ENCODE peak calls at places on chromosomes 6 and 20, in seven cellular contexts. One of them, this sample, is unnamed.

GRCh38 chr20:46683939-46684750 is 5.1 kb downstream of the TP53RK start:
- DNase-seq in GM23338: peak
- DNase-seq in fibroblast of lung: peak
- DNase-seq in HFFc6: peak
- DNase-seq in SK-N-SH: no peak
- DNase-seq in hepatocyte: peak
- DNase-seq in heart right ventricle: peak
- DNase-seq in this sample: peak

GRCh38 chr6:34551720-34552119 is 4.4 kb downstream of the SPDEF start:
- DNase-seq in hepatocyte: no peak
- DNase-seq in SK-N-SH: no peak
- DNase-seq in heart right ventricle: no peak
- DNase-seq in GM23338: no peak
- DNase-seq in fibroblast of lung: no peak
- DNase-seq in HFFc6: no peak
- DNase-seq in this sample: no peak

GRCh38 chr6:1575213-1576041 is 34.3 kb upstream of the FOXC1 start:
- DNase-seq in GM23338: no peak
- DNase-seq in hepatocyte: no peak
- DNase-seq in HFFc6: no peak
- DNase-seq in heart right ventricle: peak
- DNase-seq in fibroblast of lung: peak
- DNase-seq in SK-N-SH: no peak
- DNase-seq in this sample: no peak

GRCh38 chr6:11317885-11318771 is 85.7 kb upstream of the NEDD9 start:
- DNase-seq in heart right ventricle: peak
- DNase-seq in fibroblast of lung: peak
- DNase-seq in SK-N-SH: no peak
- DNase-seq in hepatocyte: peak
- DNase-seq in GM23338: peak
- DNase-seq in HFFc6: peak
- DNase-seq in this sample: no peak

GRCh38 chr6:82818727-82819126 is 246.9 kb downstream of the UBE3D start:
- DNase-seq in fibroblast of lung: peak
- DNase-seq in GM23338: no peak
- DNase-seq in SK-N-SH: no peak
- DNase-seq in heart right ventricle: no peak
- DNase-seq in hepatocyte: no peak
- DNase-seq in HFFc6: peak
- DNase-seq in this sample: no peak

GRCh38 chr6:3526962-3527796 is 70.3 kb upstream of the SLC22A23 start:
- DNase-seq in GM23338: no peak
- DNase-seq in heart right ventricle: no peak
- DNase-seq in fibroblast of lung: no peak
- DNase-seq in hepatocyte: no peak
- DNase-seq in SK-N-SH: no peak
- DNase-seq in HFFc6: no peak
- DNase-seq in this sample: no peak

GRCh38 chr6:111487656-111488055 is 4.6 kb upstream of the REV3L start:
- DNase-seq in HFFc6: peak
- DNase-seq in hepatocyte: no peak
- DNase-seq in GM23338: no peak
- DNase-seq in SK-N-SH: no peak
- DNase-seq in fibroblast of lung: peak
- DNase-seq in heart right ventricle: no peak
- DNase-seq in this sample: no peak

GRCh38 chr20:62367136-62367482 is at the start of gene LAMA5:
- DNase-seq in GM23338: peak
- DNase-seq in HFFc6: no peak
- DNase-seq in fibroblast of lung: peak
- DNase-seq in heart right ventricle: peak
- DNase-seq in SK-N-SH: peak
- DNase-seq in hepatocyte: peak
- DNase-seq in this sample: no peak

GRCh38 chr6:106461084-106461483 is 100.6 kb downstream of the CRYBG1 start:
- DNase-seq in HFFc6: no peak
- DNase-seq in hepatocyte: no peak
- DNase-seq in SK-N-SH: no peak
- DNase-seq in heart right ventricle: no peak
- DNase-seq in GM23338: peak
- DNase-seq in fibroblast of lung: no peak
- DNase-seq in this sample: no peak

GRCh38 chr6:9064156-9064555 is 628.8 kb upstream of the SLC35B3 start:
- DNase-seq in heart right ventricle: no peak
- DNase-seq in hepatocyte: no peak
- DNase-seq in GM23338: no peak
- DNase-seq in fibroblast of lung: no peak
- DNase-seq in SK-N-SH: no peak
- DNase-seq in HFFc6: no peak
- DNase-seq in this sample: no peak

GRCh38 chr20:44594730-44595129 is 12.4 kb downstream of the PKIG start:
- DNase-seq in hepatocyte: no peak
- DNase-seq in HFFc6: no peak
- DNase-seq in GM23338: no peak
- DNase-seq in SK-N-SH: no peak
- DNase-seq in heart right ventricle: peak
- DNase-seq in fibroblast of lung: peak
- DNase-seq in this sample: no peak

GRCh38 chr20:46592580-46593362 is 42.3 kb upstream of the OCSTAMP start:
- DNase-seq in SK-N-SH: no peak
- DNase-seq in HFFc6: no peak
- DNase-seq in fibroblast of lung: no peak
- DNase-seq in heart right ventricle: no peak
- DNase-seq in hepatocyte: no peak
- DNase-seq in GM23338: peak
- DNase-seq in this sample: no peak

GRCh38 chr6:96468681-96469224 is 52.9 kb upstream of the UFL1 start:
- DNase-seq in HFFc6: no peak
- DNase-seq in hepatocyte: no peak
- DNase-seq in SK-N-SH: no peak
- DNase-seq in fibroblast of lung: peak
- DNase-seq in heart right ventricle: no peak
- DNase-seq in GM23338: peak
- DNase-seq in this sample: no peak

GRCh38 chr6:89792881-89793280 is 26.7 kb downstream of the MDN1 start:
- DNase-seq in SK-N-SH: peak
- DNase-seq in HFFc6: peak
- DNase-seq in hepatocyte: peak
- DNase-seq in heart right ventricle: no peak
- DNase-seq in GM23338: peak
- DNase-seq in fibroblast of lung: peak
- DNase-seq in this sample: no peak

GRCh38 chr6:157034433-157035230 is 257.5 kb downstream of the ARID1B start:
- DNase-seq in SK-N-SH: peak
- DNase-seq in HFFc6: peak
- DNase-seq in fibroblast of lung: peak
- DNase-seq in GM23338: peak
- DNase-seq in heart right ventricle: no peak
- DNase-seq in hepatocyte: peak
- DNase-seq in this sample: no peak

GRCh38 chr20:13739726-13740649 is 44.7 kb downstream of the ESF1 start:
- DNase-seq in heart right ventricle: no peak
- DNase-seq in hepatocyte: no peak
- DNase-seq in SK-N-SH: no peak
- DNase-seq in HFFc6: no peak
- DNase-seq in GM23338: no peak
- DNase-seq in fibroblast of lung: no peak
- DNase-seq in this sample: no peak

GRCh38 chr20:4434681-4435080 is 287.0 kb upstream of the PRND start:
- DNase-seq in SK-N-SH: no peak
- DNase-seq in GM23338: no peak
- DNase-seq in heart right ventricle: no peak
- DNase-seq in fibroblast of lung: no peak
- DNase-seq in HFFc6: peak
- DNase-seq in hepatocyte: no peak
- DNase-seq in this sample: no peak

GRCh38 chr6:156622185-156622584 is 155.0 kb upstream of the ARID1B start:
- DNase-seq in heart right ventricle: no peak
- DNase-seq in GM23338: no peak
- DNase-seq in hepatocyte: no peak
- DNase-seq in SK-N-SH: no peak
- DNase-seq in HFFc6: no peak
- DNase-seq in fibroblast of lung: no peak
- DNase-seq in this sample: no peak

GRCh38 chr6:434051-434705 is 42.6 kb downstream of the IRF4 start:
- DNase-seq in hepatocyte: no peak
- DNase-seq in fibroblast of lung: no peak
- DNase-seq in HFFc6: no peak
- DNase-seq in GM23338: no peak
- DNase-seq in heart right ventricle: no peak
- DNase-seq in SK-N-SH: no peak
- DNase-seq in this sample: no peak

GRCh38 chr6:121847806-121848522 is 412.5 kb downstream of the GJA1 start:
- DNase-seq in HFFc6: no peak
- DNase-seq in GM23338: peak
- DNase-seq in fibroblast of lung: no peak
- DNase-seq in hepatocyte: no peak
- DNase-seq in SK-N-SH: no peak
- DNase-seq in heart right ventricle: no peak
- DNase-seq in this sample: no peak

GRCh38 chr20:11849270-11849920 is 68.3 kb upstream of the BTBD3 start:
- DNase-seq in HFFc6: no peak
- DNase-seq in heart right ventricle: no peak
- DNase-seq in hepatocyte: no peak
- DNase-seq in fibroblast of lung: peak
- DNase-seq in SK-N-SH: no peak
- DNase-seq in GM23338: no peak
- DNase-seq in this sample: no peak

GRCh38 chr6:151175924-151176445 is 63.8 kb upstream of the AKAP12 start:
- DNase-seq in HFFc6: no peak
- DNase-seq in hepatocyte: no peak
- DNase-seq in GM23338: peak
- DNase-seq in heart right ventricle: no peak
- DNase-seq in SK-N-SH: no peak
- DNase-seq in fibroblast of lung: no peak
- DNase-seq in this sample: no peak

GRCh38 chr6:84546427-84546914 is 217.9 kb downstream of the TBX18 start:
- DNase-seq in HFFc6: peak
- DNase-seq in GM23338: no peak
- DNase-seq in fibroblast of lung: peak
- DNase-seq in SK-N-SH: peak
- DNase-seq in hepatocyte: no peak
- DNase-seq in heart right ventricle: no peak
- DNase-seq in this sample: no peak

GRCh38 chr6:154613137-154613676 is 102.7 kb upstream of the CNKSR3 start:
- DNase-seq in hepatocyte: peak
- DNase-seq in fibroblast of lung: peak
- DNase-seq in heart right ventricle: no peak
- DNase-seq in HFFc6: peak
- DNase-seq in GM23338: no peak
- DNase-seq in SK-N-SH: no peak
- DNase-seq in this sample: no peak

DNA sequence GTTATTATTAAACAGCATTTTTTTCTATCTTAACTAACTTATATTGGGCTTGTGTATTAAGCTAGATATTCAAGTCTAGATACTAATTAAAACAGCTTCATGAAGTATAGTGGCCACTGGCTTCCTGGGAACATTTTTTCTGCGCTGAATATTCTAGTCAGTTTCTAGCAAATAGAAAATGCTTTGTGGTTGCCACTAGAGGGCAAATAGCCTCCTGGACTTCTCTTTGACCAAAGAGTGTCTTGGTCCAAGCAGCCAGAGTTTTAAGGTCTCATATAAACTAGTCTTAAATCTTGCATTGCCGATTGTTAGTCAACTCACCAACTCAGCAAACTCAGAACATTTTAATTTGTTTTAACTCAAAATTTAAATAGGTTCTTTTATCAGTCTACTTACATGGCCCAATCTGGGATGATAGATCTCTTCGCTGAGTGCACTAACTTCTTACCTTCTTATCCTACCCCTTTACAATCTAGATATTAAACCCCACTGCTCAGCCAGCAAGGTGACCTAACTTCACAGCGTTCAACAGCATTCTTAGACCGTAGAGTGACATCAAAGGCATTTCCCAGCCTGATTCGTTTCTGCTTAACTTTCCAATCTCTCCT is 24.6 kb upstream of the ID4 start:
- DNase-seq in heart right ventricle: no peak
- DNase-seq in HFFc6: peak
- DNase-seq in GM23338: peak
- DNase-seq in fibroblast of lung: peak
- DNase-seq in SK-N-SH: peak
- DNase-seq in hepatocyte: peak
- DNase-seq in this sample: no peak
- TF ChIP-seq CTCF in heart right ventricle: peak
- TF ChIP-seq CTCF in HFFc6: peak
- TF ChIP-seq CTCF in GM23338: peak
- TF ChIP-seq CTCF in fibroblast of lung: peak
- TF ChIP-seq CTCF in SK-N-SH: peak
- TF ChIP-seq CTCF in hepatocyte: peak
- TF ChIP-seq CTCF in this sample: peak

GRCh38 chr6:31581511-31582229 is 554 bp downstream of the LTB start:
- DNase-seq in hepatocyte: peak
- DNase-seq in heart right ventricle: no peak
- DNase-seq in SK-N-SH: peak
- DNase-seq in fibroblast of lung: no peak
- DNase-seq in HFFc6: no peak
- DNase-seq in GM23338: peak
- DNase-seq in this sample: no peak
- TF ChIP-seq CTCF in hepatocyte: no peak
- TF ChIP-seq CTCF in heart right ventricle: no peak
- TF ChIP-seq CTCF in SK-N-SH: no peak
- TF ChIP-seq CTCF in fibroblast of lung: no peak
- TF ChIP-seq CTCF in HFFc6: no peak
- TF ChIP-seq CTCF in GM23338: no peak
- TF ChIP-seq CTCF in this sample: no peak

GRCh38 chr6:54135665-54136370 is 24.6 kb downstream of the MLIP start:
- DNase-seq in GM23338: no peak
- DNase-seq in SK-N-SH: no peak
- DNase-seq in fibroblast of lung: peak
- DNase-seq in heart right ventricle: no peak
- DNase-seq in hepatocyte: peak
- DNase-seq in HFFc6: no peak
- DNase-seq in this sample: no peak
- TF ChIP-seq CTCF in GM23338: no peak
- TF ChIP-seq CTCF in SK-N-SH: no peak
- TF ChIP-seq CTCF in fibroblast of lung: no peak
- TF ChIP-seq CTCF in heart right ventricle: no peak
- TF ChIP-seq CTCF in hepatocyte: no peak
- TF ChIP-seq CTCF in HFFc6: no peak
- TF ChIP-seq CTCF in this sample: no peak

GRCh38 chr6:32844839-32845372 is 1.1 kb upstream of the PSMB8 start:
- DNase-seq in GM23338: no peak
- DNase-seq in heart right ventricle: no peak
- DNase-seq in hepatocyte: no peak
- DNase-seq in fibroblast of lung: no peak
- DNase-seq in HFFc6: no peak
- DNase-seq in SK-N-SH: no peak
- DNase-seq in this sample: no peak

GRCh38 chr6:32843321-32843978 is 397 bp downstream of the PSMB8 start:
- DNase-seq in hepatocyte: no peak
- DNase-seq in HFFc6: no peak
- DNase-seq in heart right ventricle: no peak
- DNase-seq in fibroblast of lung: no peak
- DNase-seq in SK-N-SH: no peak
- DNase-seq in GM23338: no peak
- DNase-seq in this sample: no peak

GRCh38 chr6:32842690-32843089 is 1.2 kb downstream of the PSMB8 start:
- DNase-seq in SK-N-SH: no peak
- DNase-seq in heart right ventricle: no peak
- DNase-seq in fibroblast of lung: no peak
- DNase-seq in hepatocyte: no peak
- DNase-seq in GM23338: no peak
- DNase-seq in HFFc6: no peak
- DNase-seq in this sample: no peak

GRCh38 chr6:32845381-32845884 is 1.6 kb upstream of the PSMB8 start:
- DNase-seq in SK-N-SH: no peak
- DNase-seq in HFFc6: no peak
- DNase-seq in hepatocyte: no peak
- DNase-seq in heart right ventricle: no peak
- DNase-seq in GM23338: no peak
- DNase-seq in fibroblast of lung: no peak
- DNase-seq in this sample: no peak

GRCh38 chr6:32843979-32844838 is at the start of gene PSMB8:
- DNase-seq in SK-N-SH: peak
- DNase-seq in GM23338: peak
- DNase-seq in HFFc6: peak
- DNase-seq in fibroblast of lung: peak
- DNase-seq in heart right ventricle: peak
- DNase-seq in hepatocyte: peak
- DNase-seq in this sample: peak
- TF ChIP-seq CTCF in SK-N-SH: peak
- TF ChIP-seq CTCF in GM23338: no peak
- TF ChIP-seq CTCF in HFFc6: peak
- TF ChIP-seq CTCF in fibroblast of lung: peak
- TF ChIP-seq CTCF in heart right ventricle: peak
- TF ChIP-seq CTCF in hepatocyte: peak
- TF ChIP-seq CTCF in this sample: peak